ENCODE peak calls at places on chromosomes 2 and 18, in four cellular contexts. R is bronchial epithelial cell; H is ascending aorta; X is activated CD4-positive, CD25-positive, alpha-beta regulatory T cell treated with anti-CD3 and anti-CD28 coated beads, Interleukin-2, amount 50 U/mL, for 72 hours. B is an unnamed sample.

GRCh38 chr2:196479350-196479749 is 160.2 kb upstream of the CCDC150 start:
- DNase-seq in R (peak; percentile 39), H (no peak), X (no peak), B (peak; percentile 35)

GRCh38 chr2:144477943-144478283 is 42.0 kb downstream of the ZEB2 start:
- DNase-seq in R (no peak), H (no peak), X (no peak), B (no peak)

GRCh38 chr18:61833387-61833786 is 59.4 kb downstream of the RNF152 start:
- DNase-seq in R (no peak), H (no peak), X (no peak), B (no peak)

GRCh38 chr2:157433335-157433890 is 10.5 kb downstream of the CYTIP start:
- DNase-seq in R (no peak), H (no peak), X (no peak), B (no peak)

GRCh38 chr2:43027103-43027482 is 199.3 kb downstream of the ZFP36L2 start:
- DNase-seq in R (no peak), H (no peak), X (no peak), B (no peak)

GRCh38 chr18:59848002-59848401 is 51.8 kb upstream of the PMAIP1 start:
- DNase-seq in R (peak; percentile 23), H (no peak), X (no peak), B (no peak)

GRCh38 chr2:156411835-156412234 is 24.3 kb upstream of the GPD2 start:
- DNase-seq in R (no peak), H (no peak), X (no peak), B (no peak)

GRCh38 chr2:15040429-15041084 is 408.0 kb downstream of the LRATD1 start:
- DNase-seq in R (no peak), H (no peak), X (no peak), B (no peak)

GRCh38 chr2:24768601-24769000 is 24.6 kb downstream of the PTRHD1 start:
- DNase-seq in R (no peak), H (no peak), X (no peak), B (no peak)

GRCh38 chr2:224513991-224514390 is 71.2 kb downstream of the CUL3 start:
- DNase-seq in R (no peak), H (no peak), X (no peak), B (no peak)

GRCh38 chr2:16429002-16429401 is 236.6 kb downstream of the CYRIA start:
- DNase-seq in R (no peak), H (no peak), X (no peak), B (no peak)